ENCODE peak calls at places on chromosomes 7 and 10, in seven cellular contexts. O is SK-N-SH, H is GM23248, F is Karpas-422, G is HCT116, U is hepatocyte, Z is GM23338. Q is an unnamed sample. For H3K9me2, the result is how much of the 10 kb centered on the place peaks cover.

GRCh38 chr10:124594240-124594639 is 132.6 kb downstream of the LHPP start:
- DNase-seq in O (no peak), H (peak), F (no peak), G (no peak), U (no peak), Z (no peak), Q (no peak)

GRCh38 chr10:48247680-48248079 is 26.8 kb downstream of the FRMPD2 start:
- DNase-seq in O (no peak), H (no peak), F (no peak), G (no peak), U (no peak), Z (peak), Q (no peak)

GRCh38 chr10:104040862-104041789 is 44.6 kb downstream of the COL17A1 start:
- DNase-seq in O (no peak), H (no peak), F (no peak), G (no peak), U (no peak), Z (no peak), Q (no peak)

GRCh38 chr10:49365675-49366415 is 30.0 kb downstream of the DRGX start:
- DNase-seq in O (no peak), H (no peak), F (no peak), G (no peak), U (no peak), Z (peak), Q (no peak)

GRCh38 chr7:156423876-156424275 is 216.7 kb upstream of the RNF32 start:
- DNase-seq in O (no peak), H (no peak), F (no peak), G (no peak), U (no peak), Z (no peak), Q (peak)

GRCh38 chr7:129435414-129435829 is 1.2 kb downstream of the STRIP2 start:
- DNase-seq in O (no peak), H (no peak), F (no peak), G (no peak), U (no peak), Z (no peak), Q (no peak)

GRCh38 chr10:71727429-71728217 is 8.0 kb upstream of the C10orf105 start:
- DNase-seq in O (peak), H (peak), F (peak), G (no peak), U (peak), Z (no peak), Q (peak)

GRCh38 chr7:151592868-151593486 is 73.3 kb upstream of the RHEB start:
- DNase-seq in O (no peak), H (peak), F (no peak), G (peak), U (no peak), Z (no peak), Q (peak)

GRCh38 chr10:31280972-31281371 is 38.0 kb upstream of the ZEB1 start:
- DNase-seq in O (no peak), H (no peak), F (no peak), G (no peak), U (no peak), Z (no peak), Q (no peak)

GRCh38 chr7:22695476-22696132 is 31.4 kb upstream of the IL6 start:
- DNase-seq in O (no peak), H (no peak), F (no peak), G (no peak), U (no peak), Z (no peak), Q (no peak)

GRCh38 chr7:12584940-12585339 is 14.4 kb downstream of the SCIN start:
- DNase-seq in O (no peak), H (peak), F (no peak), G (no peak), U (no peak), Z (no peak), Q (no peak)

GRCh38 chr10:93445097-93445960 is 36.8 kb downstream of the MYOF start:
- DNase-seq in O (peak), H (peak), F (no peak), G (peak), U (peak), Z (peak), Q (peak)

GRCh38 chr10:62647375-62648092 is 157.0 kb upstream of the ADO start:
- DNase-seq in O (no peak), H (no peak), F (no peak), G (no peak), U (no peak), Z (no peak), Q (no peak)

GRCh38 chr10:1600861-1601260 is 136.5 kb downstream of the ADARB2 start:
- DNase-seq in O (no peak), H (no peak), F (no peak), G (no peak), U (no peak), Z (no peak), Q (no peak)

GRCh38 chr7:33039257-33039904 is 23.2 kb downstream of the NT5C3A start:
- DNase-seq in O (no peak), H (peak), F (peak), G (no peak), U (no peak), Z (no peak), Q (no peak)

GRCh38 chr10:119031496-119032059 is 2.1 kb downstream of the NANOS1 start:
- DNase-seq in O (no peak), H (no peak), F (no peak), G (no peak), U (no peak), Z (peak), Q (peak)

GRCh38 chr7:159015081-159015893 is 129.4 kb downstream of the VIPR2 start:
- DNase-seq in O (no peak), H (peak), F (no peak), G (no peak), U (peak), Z (peak), Q (peak)

GRCh38 chr7:54906963-54907362 is 111.9 kb upstream of the EGFR start:
- DNase-seq in O (no peak), H (no peak), F (no peak), G (no peak), U (no peak), Z (no peak), Q (no peak)
- H2AFZ ChIP-seq in O (no peak), H (no peak), F (no peak), G (no peak), U (no peak), Z (peak), Q (no peak)

GRCh38 chr7:117592011-117592635 is 112.3 kb downstream of the CFTR start:
- DNase-seq in O (no peak), H (no peak), F (no peak), G (no peak), U (no peak), Z (peak), Q (no peak)

GRCh38 chr7:117588352-117588794 is 108.5 kb downstream of the CFTR start:
- DNase-seq in O (no peak), H (no peak), F (no peak), G (no peak), U (peak), Z (no peak), Q (peak)

GRCh38 chr7:117582219-117582704 is 102.4 kb downstream of the CFTR start:
- DNase-seq in O (no peak), H (peak), F (no peak), G (no peak), U (peak), Z (peak), Q (peak)

GRCh38 chr7:117590191-117590590 is 110.4 kb downstream of the CFTR start:
- DNase-seq in O (no peak), H (no peak), F (no peak), G (no peak), U (no peak), Z (no peak), Q (no peak)

DNA sequence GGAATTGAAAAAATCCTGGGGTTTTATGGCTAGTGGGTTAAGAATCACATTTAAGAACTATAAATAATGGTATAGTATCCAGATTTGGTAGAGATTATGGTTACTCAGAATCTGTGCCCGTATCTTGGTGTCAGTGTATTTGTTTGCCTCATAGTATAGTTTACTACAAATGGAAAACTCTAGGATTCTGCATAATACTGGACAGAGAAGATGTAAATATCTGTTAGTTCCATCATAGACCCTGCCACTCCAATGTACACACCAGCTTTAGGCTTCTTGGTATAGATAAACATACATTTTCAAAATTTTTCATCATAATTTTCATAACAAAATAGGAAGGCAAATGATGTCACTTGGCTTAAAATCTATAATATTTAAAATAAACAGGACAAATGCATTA is 108.1 kb downstream of the CFTR start:
- DNase-seq in O (no peak), H (no peak), F (no peak), G (no peak), U (no peak), Z (no peak), Q (no peak)
- H3K9me2 ChIP-seq in O (under half), H (under half), F (under half), G (under half), U (under half), Z (under half), Q (under half)

GRCh38 chr7:30147785-30148184 is 13.0 kb downstream of the MTURN start:
- DNase-seq in O (no peak), H (no peak), F (no peak), G (no peak), U (no peak), Z (no peak), Q (no peak)

GRCh38 chr7:30145521-30145920 is 10.7 kb downstream of the MTURN start:
- DNase-seq in O (no peak), H (no peak), F (no peak), G (no peak), U (no peak), Z (no peak), Q (no peak)

GRCh38 chr7:30148426-30148825 is 13.6 kb downstream of the MTURN start:
- DNase-seq in O (no peak), H (no peak), F (no peak), G (no peak), U (no peak), Z (no peak), Q (no peak)

GRCh38 chr7:30146127-30146612 is 11.4 kb downstream of the MTURN start:
- DNase-seq in O (peak), H (no peak), F (no peak), G (no peak), U (no peak), Z (no peak), Q (no peak)

DNA sequence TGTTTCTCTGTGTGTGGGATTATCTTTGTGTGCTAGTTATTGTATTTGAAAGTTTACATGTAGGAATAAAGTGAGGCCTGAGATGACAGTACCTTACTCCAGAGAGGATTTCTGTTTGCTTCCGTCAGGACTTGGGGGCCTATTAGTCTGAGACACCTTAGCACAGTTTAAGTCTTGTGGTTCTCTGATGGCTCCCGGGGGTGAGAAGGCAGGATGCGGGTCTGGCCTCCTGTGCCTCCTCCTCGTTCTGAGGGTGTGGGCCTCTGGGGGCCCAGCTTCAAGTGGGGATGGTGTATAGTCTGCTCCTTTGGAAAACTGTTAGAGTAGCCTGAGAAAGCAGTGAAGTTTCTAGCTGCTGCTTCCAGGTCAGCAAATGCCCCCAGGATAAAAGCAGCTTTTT is 12.4 kb downstream of the MTURN start:
- DNase-seq in O (no peak), H (no peak), F (peak), G (no peak), U (no peak), Z (no peak), Q (no peak)
- H2AFZ ChIP-seq in O (no peak), H (no peak), F (no peak), G (no peak), U (no peak), Z (no peak), Q (no peak)

GRCh38 chr10:110006358-110007170 is 1.2 kb upstream of the ADD3 start:
- DNase-seq in O (peak), H (peak), F (no peak), G (no peak), U (peak), Z (no peak), Q (no peak)
- H3K9me2 ChIP-seq in O (under half), H (under half), F (under half), G (under half), U (under half), Z (under half), Q (under half)

GRCh38 chr7:46559194-46559576 is 638.1 kb upstream of the IGFBP3 start:
- DNase-seq in O (no peak), H (peak), F (no peak), G (no peak), U (no peak), Z (no peak), Q (peak)
- H2AFZ ChIP-seq in O (no peak), H (peak), F (no peak), G (peak), U (no peak), Z (no peak), Q (no peak)

DNA sequence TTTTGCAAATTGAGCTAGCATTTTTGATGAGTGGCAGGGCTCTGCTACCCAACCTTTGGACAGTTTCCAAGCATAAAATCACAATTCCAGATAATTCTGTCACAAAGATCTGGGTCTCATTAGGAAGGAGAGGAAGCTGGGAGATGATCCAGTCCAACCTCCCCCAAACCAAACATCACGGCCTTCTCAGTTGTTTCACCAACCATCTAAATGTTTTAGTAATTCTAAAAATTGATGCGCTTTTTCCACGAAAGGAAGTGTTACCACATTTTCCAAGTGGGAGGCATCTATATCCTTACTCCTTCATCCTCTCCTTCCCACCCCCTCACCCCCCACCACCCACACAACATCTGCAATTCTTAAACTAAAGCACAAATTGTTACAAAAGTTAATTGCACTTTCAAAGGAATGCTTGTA is 108.3 kb downstream of the EGFR start:
- DNase-seq in O (no peak), H (peak), F (no peak), G (no peak), U (no peak), Z (no peak), Q (no peak)
- H3K9me2 ChIP-seq in O (under half), H (under half), F (under half), G (under half), U (under half), Z (under half), Q (under half)

GRCh38 chr10:79385804-79386531 is 38.7 kb downstream of the PPIF start:
- DNase-seq in O (peak), H (no peak), F (no peak), G (no peak), U (no peak), Z (peak), Q (no peak)

GRCh38 chr10:79386637-79387465 is 39.6 kb downstream of the PPIF start:
- DNase-seq in O (peak), H (no peak), F (no peak), G (no peak), U (no peak), Z (no peak), Q (no peak)

GRCh38 chr10:79387466-79387973 is 40.3 kb downstream of the PPIF start:
- DNase-seq in O (peak), H (no peak), F (no peak), G (no peak), U (no peak), Z (no peak), Q (no peak)

GRCh38 chr10:79390057-79390456 is 42.8 kb downstream of the PPIF start:
- DNase-seq in O (no peak), H (no peak), F (no peak), G (no peak), U (no peak), Z (no peak), Q (no peak)

GRCh38 chr10:79387974-79388850 is 40.9 kb downstream of the PPIF start:
- DNase-seq in O (peak), H (no peak), F (no peak), G (no peak), U (no peak), Z (no peak), Q (no peak)
- H2AFZ ChIP-seq in O (no peak), H (no peak), F (no peak), G (no peak), U (no peak), Z (no peak), Q (no peak)

DNA sequence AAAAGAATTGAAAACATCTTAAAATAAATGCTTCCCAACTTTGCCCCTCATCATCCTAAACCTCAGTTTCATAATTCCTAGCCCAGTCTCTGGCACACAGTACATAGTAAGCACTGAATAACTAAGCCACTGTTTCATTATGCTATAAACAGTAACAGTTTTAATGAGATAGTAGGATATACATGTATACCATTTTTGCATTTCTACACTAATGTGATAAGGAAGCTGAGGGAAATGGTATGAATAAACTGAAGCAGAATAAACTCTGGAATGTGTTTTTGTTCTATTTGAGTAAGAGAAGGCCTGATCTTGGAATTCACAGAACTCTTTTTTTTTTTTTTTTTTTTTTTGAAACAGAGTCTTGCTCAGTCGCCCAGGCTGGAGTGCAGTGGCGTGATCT is 8.8 kb downstream of the NAPEPLD start:
- DNase-seq in O (no peak), H (no peak), F (no peak), G (no peak), U (no peak), Z (no peak), Q (no peak)
- H3K9me2 ChIP-seq in O (under half), H (under half), F (under half), G (under half), U (under half), Z (under half), Q (under half)